ENCODE peak calls at places on chromosome 9, in ten cellular contexts. Y is GM12864; T is ovary; B is PC-3; V is neural crest cell; G is spleen; U is suprapubic skin; C is CD4-positive, alpha-beta T cell; D is kidney epithelial cell; W is WTC11. Z is an unnamed sample.

GRCh38 chr9:82116538-82116937 is 128.0 kb downstream of the SPATA31D1 start:
- DNase-seq in Y (no peak), T (no peak), B (no peak), V (no peak), G (no peak), U (no peak), C (no peak), D (no peak), W (no peak), Z (no peak)

GRCh38 chr9:27602107-27602836 is 29.0 kb upstream of the C9orf72 start:
- DNase-seq in Y (no peak), T (no peak), B (no peak), V (no peak), G (no peak), U (no peak), C (no peak), D (no peak), W (no peak), Z (no peak)

GRCh38 chr9:95316794-95317118 is 753 bp downstream of the FANCC start:
- DNase-seq in Y (no peak), T (no peak), B (peak; percentile 76), V (peak; percentile 75), G (peak; percentile 88), U (peak; percentile 81), C (no peak), D (no peak), W (peak; percentile 90), Z (peak; percentile 80)

GRCh38 chr9:68416891-68417570 is 60.6 kb downstream of the PGM5 start:
- DNase-seq in Y (no peak), T (no peak), B (peak; percentile 49), V (no peak), G (no peak), U (no peak), C (no peak), D (no peak), W (peak; percentile 16), Z (no peak)

GRCh38 chr9:109026306-109026705 is 13.0 kb upstream of the CTNNAL1 start:
- DNase-seq in Y (no peak), T (no peak), B (no peak), V (no peak), G (no peak), U (no peak), C (no peak), D (no peak), W (no peak), Z (no peak)

GRCh38 chr9:106862115-106862945 is 636 bp upstream of the ZNF462 start:
- DNase-seq in Y (no peak), T (peak; percentile 61), B (peak; percentile 42), V (peak; percentile 54), G (no peak), U (no peak), C (no peak), D (no peak), W (peak; percentile 59), Z (peak; percentile 76)

GRCh38 chr9:93436655-93437407 is 14.7 kb upstream of the FAM120A start:
- DNase-seq in Y (no peak), T (no peak), B (no peak), V (no peak), G (no peak), U (no peak), C (no peak), D (no peak), W (no peak), Z (no peak)

GRCh38 chr9:21031091-21031817 is at the start of gene HACD4:
- DNase-seq in Y (peak; percentile 40), T (peak; percentile 76), B (no peak), V (peak; percentile 26), G (peak; percentile 94), U (peak; percentile 81), C (peak; percentile 55), D (no peak), W (peak; percentile 70), Z (no peak)

GRCh38 chr9:4923580-4924544 is 61.2 kb upstream of the JAK2 start:
- DNase-seq in Y (no peak), T (no peak), B (peak; percentile 53), V (no peak), G (no peak), U (no peak), C (no peak), D (no peak), W (no peak), Z (no peak)

GRCh38 chr9:100468041-100468440 is 4.9 kb upstream of the TMEFF1 start:
- DNase-seq in Y (no peak), T (no peak), B (no peak), V (no peak), G (no peak), U (no peak), C (no peak), D (no peak), W (no peak), Z (no peak)

GRCh38 chr9:6676254-6676928 is 30.9 kb upstream of the GLDC start:
- DNase-seq in Y (no peak), T (no peak), B (no peak), V (no peak), G (peak; percentile 31), U (no peak), C (no peak), D (no peak), W (no peak), Z (no peak)

GRCh38 chr9:6680797-6681146 is 35.2 kb upstream of the GLDC start:
- DNase-seq in Y (peak; percentile 55), T (no peak), B (peak; percentile 40), V (no peak), G (peak; percentile 93), U (peak; percentile 90), C (peak; percentile 47), D (no peak), W (peak; percentile 64), Z (no peak)

GRCh38 chr9:6677803-6678202 is 32.3 kb upstream of the GLDC start:
- DNase-seq in Y (no peak), T (no peak), B (no peak), V (no peak), G (no peak), U (no peak), C (no peak), D (no peak), W (no peak), Z (no peak)

GRCh38 chr9:6681957-6682501 is 36.5 kb upstream of the GLDC start:
- DNase-seq in Y (no peak), T (peak; percentile 38), B (no peak), V (no peak), G (peak; percentile 79), U (no peak), C (no peak), D (no peak), W (no peak), Z (no peak)

DNA sequence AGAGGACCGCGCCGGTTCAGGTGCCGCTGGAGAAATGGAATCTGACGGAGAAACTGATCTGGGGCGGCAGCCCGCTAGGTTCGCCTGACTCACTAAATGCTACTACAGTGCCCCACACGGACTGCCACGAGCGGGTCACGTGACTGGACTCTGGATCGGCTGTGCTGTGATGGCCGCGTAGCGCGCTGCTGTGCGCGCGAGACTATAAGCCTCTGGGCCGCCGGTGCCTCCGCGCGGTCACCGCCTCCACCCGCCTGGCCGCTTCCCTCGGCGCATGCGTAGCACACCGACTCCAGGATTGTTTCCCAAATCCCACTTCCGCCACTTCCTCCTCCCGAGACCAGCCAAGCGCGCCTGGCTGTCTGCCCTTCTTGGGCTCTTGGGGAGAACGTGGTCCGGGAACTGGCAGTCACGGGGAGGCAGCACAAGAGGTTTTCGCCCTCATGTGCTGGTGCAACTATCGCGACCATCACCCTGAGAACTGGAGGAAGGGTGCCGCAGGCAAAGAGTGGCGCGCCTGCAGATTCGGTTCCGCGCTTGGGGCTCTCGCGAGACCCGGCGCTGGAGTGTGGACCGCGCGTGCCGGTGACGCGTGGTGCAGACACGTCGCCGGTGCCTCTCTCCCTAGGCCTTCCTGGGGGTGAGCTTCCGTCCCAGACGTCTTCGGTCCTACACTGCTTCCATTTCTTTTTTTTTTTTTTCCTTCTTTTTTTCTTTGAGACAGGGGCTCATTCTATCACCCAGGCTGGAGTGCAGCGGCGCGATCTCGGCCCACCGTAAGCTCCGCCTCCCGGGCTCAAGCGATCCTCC is 35.8 kb upstream of the GLDC start:
- DNase-seq in Y (peak; percentile 96), T (peak; percentile 97), B (peak; percentile 95), V (peak; percentile 89), G (peak; percentile 98), U (peak; percentile 98), C (peak; percentile 87), D (peak; percentile 90), W (peak; percentile 94), Z (peak; percentile 96)
- TF ChIP-seq CTCF in Y (peak; percentile 11), T (peak; percentile 6), B (no peak), V (no peak), G (no peak), U (no peak), C (no peak), D (no peak), W (no peak), Z (no peak)

DNA sequence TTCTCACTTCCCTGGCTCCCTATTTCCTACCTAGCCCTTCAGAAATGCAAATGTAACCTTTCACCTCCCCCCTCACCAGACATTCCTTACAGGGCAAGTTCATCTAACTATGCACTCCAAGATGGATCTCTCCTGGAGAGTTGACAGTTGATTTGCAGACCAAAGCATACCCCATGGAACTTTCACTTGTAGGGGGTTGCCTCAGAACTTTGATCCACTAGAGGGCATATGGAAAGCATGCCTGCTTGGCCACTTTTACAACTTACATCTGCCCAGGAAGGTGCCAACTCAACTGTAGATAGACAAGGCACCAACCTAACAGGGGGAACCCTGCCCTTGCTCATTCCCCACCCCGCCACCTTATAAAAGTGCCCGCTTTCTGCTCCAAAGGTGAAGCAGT is 187.8 kb downstream of the NXNL2 start:
- DNase-seq in Y (no peak), T (no peak), B (peak; percentile 47), V (no peak), G (no peak), U (no peak), C (no peak), D (no peak), W (no peak), Z (no peak)
- TF ChIP-seq CTCF in Y (peak; percentile 28), T (no peak), B (peak; percentile 61), V (no peak), G (peak; percentile 44), U (no peak), C (peak; percentile 7), D (peak; percentile 71), W (no peak), Z (peak; percentile 27)

GRCh38 chr9:121024237-121024636 is 25.8 kb downstream of the C5 start:
- DNase-seq in Y (no peak), T (no peak), B (no peak), V (no peak), G (no peak), U (no peak), C (no peak), D (no peak), W (no peak), Z (no peak)
- TF ChIP-seq CTCF in Y (no peak), T (no peak), B (no peak), V (no peak), G (no peak), U (no peak), C (no peak), D (no peak), W (no peak), Z (no peak)

GRCh38 chr9:13707635-13708410 is 428.3 kb upstream of the MPDZ start:
- DNase-seq in Y (no peak), T (no peak), B (peak; percentile 91), V (no peak), G (no peak), U (no peak), C (no peak), D (no peak), W (no peak), Z (no peak)

GRCh38 chr9:13705356-13705755 is 425.9 kb upstream of the MPDZ start:
- DNase-seq in Y (no peak), T (no peak), B (no peak), V (no peak), G (no peak), U (no peak), C (no peak), D (no peak), W (no peak), Z (no peak)

GRCh38 chr9:13705913-13706312 is 426.4 kb upstream of the MPDZ start:
- DNase-seq in Y (no peak), T (no peak), B (no peak), V (no peak), G (no peak), U (no peak), C (no peak), D (no peak), W (no peak), Z (no peak)
- TF ChIP-seq CTCF in Y (no peak), T (no peak), B (no peak), V (no peak), G (no peak), U (no peak), C (no peak), D (no peak), W (no peak), Z (no peak)

Z was measured in type B pancreatic cell.